ENCODE peak calls at places on chromosomes 6 and 20, in four cellular contexts. S is activated gamma-delta T cell treated with Interleukin-2 at 50 U/mL for 16 hours, D is cardiac fibroblast, W is ELR. T is an unnamed sample.

GRCh38 chr6:7750183-7750582 is 24.3 kb downstream of the BMP6 start:
- DNase-seq in S (no peak), D (no peak), W (no peak), T (no peak)

GRCh38 chr6:31860349-31860748 is 2.3 kb downstream of the NEU1 start:
- DNase-seq in S (no peak), D (no peak), W (no peak), T (no peak)

GRCh38 chr6:112253505-112253841 is 894 bp downstream of the LAMA4 start:
- DNase-seq in S (no peak), D (no peak), W (peak; percentile 38), T (no peak)

GRCh38 chr20:25216199-25216945 is 20.9 kb downstream of the ENTPD6 start:
- DNase-seq in S (no peak), D (no peak), W (no peak), T (no peak)

GRCh38 chr20:56800088-56800487 is 171.0 kb downstream of the TFAP2C start:
- DNase-seq in S (no peak), D (no peak), W (no peak), T (no peak)

GRCh38 chr6:143745160-143746133 is 67.7 kb downstream of the PHACTR2 start:
- DNase-seq in S (no peak), D (peak; percentile 65), W (no peak), T (peak; percentile 9)

GRCh38 chr6:158016571-158017383 is 35.1 kb downstream of the SYNJ2 start:
- DNase-seq in S (no peak), D (no peak), W (no peak), T (no peak)

GRCh38 chr20:24965065-24965919 is 16.2 kb downstream of the CST7 start:
- DNase-seq in S (no peak), D (no peak), W (no peak), T (no peak)

GRCh38 chr6:55276745-55277627 is 50.3 kb upstream of the GFRAL start:
- DNase-seq in S (no peak), D (peak; percentile 80), W (peak; percentile 73), T (peak; percentile 72)

GRCh38 chr6:139342957-139343750 is 31.3 kb downstream of the CITED2 start:
- DNase-seq in S (no peak), D (no peak), W (no peak), T (no peak)

GRCh38 chr20:35199696-35200095 is 26.8 kb upstream of the MMP24 start:
- DNase-seq in S (no peak), D (no peak), W (peak; percentile 80), T (peak; percentile 39)

GRCh38 chr6:109718991-109719390 is 27.9 kb downstream of the FIG4 start:
- DNase-seq in S (no peak), D (no peak), W (peak; percentile 24), T (peak; percentile 38)

GRCh38 chr6:26016326-26017275 is 54.0 kb downstream of the TRIM38 start:
- DNase-seq in S (no peak), D (peak; percentile 21), W (peak; percentile 61), T (peak; percentile 47)

GRCh38 chr6:103122766-103123601 is 1729.5 kb downstream of the GRIK2 start:
- DNase-seq in S (no peak), D (peak; percentile 34), W (peak; percentile 67), T (peak; percentile 76)

GRCh38 chr6:166942393-166943168 is 13.8 kb downstream of the RNASET2 start:
- DNase-seq in S (no peak), D (peak; percentile 73), W (no peak), T (no peak)

GRCh38 chr6:161618816-161619454 is 345.1 kb upstream of the AGPAT4 start:
- DNase-seq in S (no peak), D (peak; percentile 51), W (peak; percentile 61), T (peak; percentile 76)

GRCh38 chr6:135296715-135297114 is 115.6 kb downstream of the MYB start:
- DNase-seq in S (no peak), D (no peak), W (no peak), T (no peak)

GRCh38 chr6:14861491-14861943 is 384.4 kb upstream of the JARID2 start:
- DNase-seq in S (no peak), D (no peak), W (no peak), T (no peak)

GRCh38 chr6:10237284-10238043 is 177.4 kb downstream of the TFAP2A start:
- DNase-seq in S (no peak), D (no peak), W (peak; percentile 95), T (peak; percentile 95)

GRCh38 chr6:74187811-74188210 is 491.8 kb downstream of the CD109 start:
- DNase-seq in S (no peak), D (no peak), W (no peak), T (no peak)

T was measured in MCF 10A.